ENCODE peak calls at places on chromosomes 13 and 19, in ten cellular contexts. N, Y, L, F, S, J, E, G, T and R are unnamed samples.

GRCh38 chr19:5170329-5170745 is 170.3 kb downstream of the PTPRS start:
- DNase-seq in N (no peak), F (no peak), L (peak), T (peak), J (no peak), E (no peak), G (no peak), Y (peak), S (no peak), R (no peak)

GRCh38 chr13:28558567-28558966 is 63.6 kb upstream of the FLT1 start:
- DNase-seq in L (no peak), N (no peak), F (no peak), E (no peak), Y (no peak), S (no peak), G (no peak), T (no peak), J (peak), R (no peak)

GRCh38 chr19:1227313-1227626 is 10.5 kb downstream of the CBARP start:
- DNase-seq in E (no peak), G (no peak), N (no peak), J (no peak), Y (no peak), F (no peak), T (no peak), L (no peak), S (no peak), R (no peak)

GRCh38 chr13:114107686-114108081 is 24.7 kb downstream of the RASA3 start:
- DNase-seq in Y (no peak), J (no peak), N (no peak), T (no peak), E (peak), L (no peak), F (peak), G (peak), S (peak), R (peak)

GRCh38 chr19:10478903-10479384 is 24.2 kb downstream of the KEAP1 start:
- DNase-seq in S (peak), N (no peak), J (peak), L (peak), F (peak), Y (peak), T (peak), G (peak), E (peak), R (peak)

GRCh38 chr13:32246468-32246867 is 68.7 kb downstream of the ZAR1L start:
- DNase-seq in N (no peak), J (peak), S (peak), Y (peak), E (peak), L (peak), G (peak), F (peak), T (peak), R (no peak)

GRCh38 chr19:51318687-51319675 is 7.5 kb downstream of the IGLON5 start:
- DNase-seq in G (no peak), J (no peak), E (no peak), L (no peak), S (no peak), F (no peak), N (no peak), T (no peak), Y (no peak), R (no peak)

GRCh38 chr13:96229356-96229755 is 139.4 kb downstream of the HS6ST3 start:
- DNase-seq in T (no peak), F (peak), L (peak), S (no peak), E (no peak), G (no peak), J (no peak), Y (peak), N (no peak), R (no peak)

GRCh38 chr19:19032420-19033175 is 719 bp downstream of the SUGP2 start:
- DNase-seq in J (peak), G (peak), T (peak), L (peak), E (peak), Y (peak), N (peak), F (peak), S (peak), R (peak)

GRCh38 chr19:19033176-19033425 is 216 bp downstream of the SUGP2 start:
- DNase-seq in G (no peak), E (no peak), J (no peak), S (no peak), N (no peak), F (no peak), Y (no peak), T (no peak), L (no peak), R (no peak)

GRCh38 chr19:19034204-19034624 is 811 bp downstream of the ARMC6 start:
- DNase-seq in F (peak), S (no peak), T (peak), G (peak), E (peak), Y (peak), N (no peak), J (no peak), L (peak), R (peak)

GRCh38 chr19:19028526-19028925 is 4.8 kb downstream of the SUGP2 start:
- DNase-seq in F (no peak), N (no peak), G (no peak), Y (no peak), S (no peak), L (no peak), E (no peak), J (no peak), T (no peak), R (no peak)

GRCh38 chr19:19033426-19034203 is at the start of the genes ARMC6 and SUGP2:
- DNase-seq in E (peak), T (peak), N (peak), Y (peak), G (peak), S (peak), L (peak), F (peak), J (peak), R (peak)
- TF ChIP-seq CTCF in E (no peak), T (no peak), N (no peak), Y (no peak), G (peak), S (no peak), L (peak), F (no peak), J (no peak), R (no peak)

DNA sequence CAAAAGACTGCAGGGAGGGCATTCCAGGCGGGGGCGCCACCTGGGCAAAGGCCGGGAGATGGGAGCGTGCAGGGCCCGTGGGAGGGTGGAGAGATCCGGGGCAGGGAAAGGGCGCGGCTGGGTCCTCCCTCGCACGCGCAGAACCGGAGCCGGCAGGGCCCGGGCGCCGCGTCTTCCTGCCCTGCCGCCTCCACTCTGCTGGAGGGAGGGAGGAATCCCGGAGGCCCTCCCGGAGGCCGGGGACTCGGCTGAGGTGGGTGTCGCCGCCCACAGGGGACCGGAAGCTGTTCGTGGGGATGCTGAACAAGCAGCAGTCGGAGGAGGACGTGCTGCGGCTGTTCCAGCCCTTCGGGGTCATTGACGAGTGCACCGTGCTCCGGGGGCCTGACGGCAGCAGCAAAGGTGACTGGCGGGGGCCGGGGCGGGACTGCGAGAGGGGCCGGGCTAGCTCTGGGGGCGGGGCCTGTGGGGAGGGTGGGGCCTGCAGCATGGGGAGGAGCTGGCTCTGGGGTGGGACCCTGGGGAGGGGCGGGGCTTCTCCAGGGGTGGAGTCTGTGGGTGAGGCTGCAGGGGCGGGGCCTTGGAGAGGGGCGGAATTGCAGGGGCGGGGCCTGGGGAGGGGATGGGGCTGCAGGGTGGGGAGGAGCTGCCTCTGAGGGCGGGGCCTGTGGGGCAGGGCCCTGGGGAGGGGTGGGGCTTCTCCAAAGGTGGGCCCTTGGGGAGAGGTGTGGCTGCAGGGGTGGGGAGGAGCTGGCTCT is 51.3 kb downstream of the CELF5 start:
- DNase-seq in J (peak), T (peak), N (peak), S (peak), F (peak), E (no peak), L (peak), Y (peak), G (peak), R (no peak)
- TF ChIP-seq CTCF in J (peak), T (peak), N (no peak), S (no peak), F (no peak), E (peak), L (peak), Y (peak), G (no peak), R (no peak)

GRCh38 chr13:49439609-49440008 is 4.3 kb downstream of the CAB39L start:
- DNase-seq in N (no peak), E (no peak), G (no peak), L (no peak), Y (no peak), J (no peak), T (no peak), S (no peak), F (no peak), R (no peak)

GRCh38 chr13:49437705-49438104 is 6.2 kb downstream of the CAB39L start:
- DNase-seq in N (no peak), G (no peak), L (no peak), T (no peak), J (no peak), E (no peak), F (no peak), S (no peak), Y (no peak), R (no peak)

GRCh38 chr13:49441312-49441711 is 2.6 kb downstream of the CAB39L start:
- DNase-seq in T (no peak), J (no peak), S (no peak), L (no peak), Y (no peak), G (no peak), N (no peak), E (no peak), F (no peak), R (no peak)

GRCh38 chr13:49435992-49436391 is 7.9 kb downstream of the CAB39L start:
- DNase-seq in N (no peak), L (no peak), Y (no peak), T (no peak), E (no peak), J (no peak), G (no peak), S (no peak), F (peak), R (no peak)

GRCh38 chr13:49436890-49437289 is 7.0 kb downstream of the CAB39L start:
- DNase-seq in N (no peak), T (no peak), E (no peak), J (no peak), F (peak), Y (peak), L (no peak), G (peak), S (peak), R (no peak)
- TF ChIP-seq CTCF in N (no peak), T (peak), E (no peak), J (peak), F (no peak), Y (peak), L (no peak), G (no peak), S (peak), R (no peak)

DNA sequence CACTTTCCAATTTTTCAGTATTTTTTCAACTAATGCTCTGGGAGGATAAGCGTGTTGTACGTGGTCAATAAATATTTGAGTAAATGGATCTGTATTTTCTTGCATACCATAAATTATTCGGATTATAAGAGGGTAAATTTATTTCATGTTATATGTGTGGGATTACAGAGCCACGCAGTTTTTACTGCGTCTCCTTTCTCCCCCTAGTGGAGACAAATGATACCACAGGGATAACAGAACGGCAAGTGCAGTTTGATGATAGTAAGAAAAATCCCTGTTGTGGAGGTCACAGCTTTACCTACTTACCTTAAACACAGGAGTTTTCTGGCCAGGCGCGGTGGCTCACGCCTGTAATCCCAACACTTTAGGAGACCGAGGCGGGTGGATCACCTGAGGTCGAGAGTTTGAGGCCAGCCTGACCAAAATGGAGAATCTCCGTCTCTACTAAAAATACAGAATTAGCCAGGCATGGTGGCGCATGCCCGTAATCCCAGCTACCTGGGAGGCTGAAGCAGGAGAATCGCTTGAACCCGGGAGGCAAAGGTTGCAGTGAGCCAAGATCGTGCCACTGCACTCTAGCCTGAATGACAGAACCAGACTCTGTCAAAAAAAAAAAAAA is 16.8 kb downstream of the MBD3L2B start:
- DNase-seq in T (peak), F (no peak), L (no peak), S (no peak), J (no peak), N (no peak), G (no peak), Y (peak), E (no peak), R (no peak)
- TF ChIP-seq CTCF in T (peak), F (no peak), L (peak), S (peak), J (no peak), N (peak), G (peak), Y (peak), E (no peak), R (no peak)